ENCODE peak calls at places on chromosomes 3 and 15, in five cellular contexts. V, L, P, W and S are unnamed samples.

GRCh38 chr3:47283596-47284364 is 1.0 kb downstream of the KLHL18 start:
- DNase-seq in P (no peak), W (no peak), V (peak; percentile 12), L (no peak), S (no peak)

GRCh38 chr3:38603731-38604131 is 45.8 kb downstream of the SCN5A start:
- DNase-seq in P (no peak), V (no peak), W (no peak), L (no peak), S (no peak)

GRCh38 chr3:71258526-71258925 is 325.0 kb downstream of the FOXP1 start:
- DNase-seq in L (no peak), P (no peak), W (no peak), V (no peak), S (no peak)

GRCh38 chr15:89356634-89357298 is 22.1 kb upstream of the POLG start:
- DNase-seq in P (no peak), V (peak; percentile 26), L (no peak), W (no peak), S (peak; percentile 39)

GRCh38 chr15:78668987-78669386 is 28.0 kb upstream of the CHRNB4 start:
- DNase-seq in V (no peak), P (no peak), L (no peak), W (no peak), S (no peak)

GRCh38 chr3:141807277-141808038 is 44.2 kb downstream of the GRK7 start:
- DNase-seq in L (no peak), V (no peak), P (no peak), W (no peak), S (no peak)

GRCh38 chr3:45321607-45322391 is 66.6 kb upstream of the LARS2 start:
- DNase-seq in P (no peak), V (no peak), L (no peak), W (no peak), S (no peak)

GRCh38 chr3:135261916-135262315 is 466.9 kb downstream of the EPHB1 start:
- DNase-seq in L (no peak), V (no peak), W (no peak), P (no peak), S (no peak)

GRCh38 chr3:40649346-40649745 is 124.6 kb downstream of the ZNF621 start:
- DNase-seq in L (no peak), V (no peak), P (no peak), W (no peak), S (no peak)

GRCh38 chr15:82742134-82742533 is 32.5 kb upstream of the AP3B2 start:
- DNase-seq in V (no peak), L (no peak), W (no peak), P (no peak), S (no peak)

GRCh38 chr15:101049856-101050646 is 130.9 kb downstream of the LRRK1 start:
- DNase-seq in V (no peak), P (no peak), W (peak; percentile 37), L (no peak), S (no peak)

GRCh38 chr3:36924748-36925521 is 19.9 kb downstream of the TRANK1 start:
- DNase-seq in V (no peak), P (no peak), W (no peak), L (no peak), S (no peak)

GRCh38 chr15:31145271-31145911 is 43.9 kb upstream of the TRPM1 start:
- DNase-seq in L (no peak), P (peak; percentile 24), W (no peak), V (no peak), S (no peak)

GRCh38 chr15:28128036-28128435 is 28.9 kb upstream of the OCA2 start:
- DNase-seq in V (peak; percentile 25), L (no peak), P (no peak), W (no peak), S (no peak)

GRCh38 chr3:52405601-52406115 is 39.2 kb downstream of the SEMA3G start:
- DNase-seq in L (no peak), V (no peak), P (no peak), W (no peak), S (no peak)

GRCh38 chr15:60399931-60400330 is 2.1 kb upstream of the ANXA2 start:
- DNase-seq in V (no peak), W (no peak), L (no peak), P (no peak), S (peak; percentile 80)
- H3K4me3 ChIP-seq in V (no peak overlapping the region), W (no peak overlapping the region), L (no peak overlapping the region), P (no peak overlapping the region), S (no peak overlapping the region)

GRCh38 chr15:40103864-40104271 is 4.8 kb downstream of the BMF start:
- DNase-seq in L (no peak), W (no peak), V (no peak), P (no peak), S (no peak)
- H3K4me3 ChIP-seq in L (no peak overlapping the region), W (no peak overlapping the region), V (no peak overlapping the region), P (no peak overlapping the region), S (no peak overlapping the region)

GRCh38 chr15:42035362-42035761 is 14.5 kb upstream of the PLA2G4E start:
- DNase-seq in W (peak; percentile 28), L (no peak), V (no peak), P (no peak), S (no peak)
- H3K4me3 ChIP-seq in W (no peak overlapping the region), L (no peak overlapping the region), V (no peak overlapping the region), P (no peak overlapping the region), S (no peak overlapping the region)

DNA sequence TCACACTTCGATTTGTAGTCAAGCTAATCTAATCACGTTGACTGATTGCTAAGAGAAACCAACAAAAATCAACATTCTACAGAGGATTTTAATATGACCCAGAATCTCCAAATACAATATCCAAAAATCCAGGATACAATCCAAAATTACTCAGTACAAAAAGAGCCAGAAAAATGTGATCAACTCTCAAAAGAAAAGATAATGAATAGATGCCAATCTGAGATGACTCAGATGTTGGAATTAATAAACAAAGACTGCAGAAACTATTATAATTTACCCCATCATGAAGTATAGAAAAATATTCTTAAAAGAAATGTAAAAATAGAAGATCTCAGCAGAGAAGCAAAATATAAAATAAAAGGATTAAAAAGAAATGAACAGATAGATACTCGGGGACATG is 22.3 kb downstream of the HACL1 start:
- DNase-seq in L (no peak), P (no peak), W (no peak), V (no peak), S (no peak)
- H3K4me3 ChIP-seq in L (no peak overlapping the region), P (no peak overlapping the region), W (no peak overlapping the region), V (no peak overlapping the region), S (no peak overlapping the region)

GRCh38 chr3:153746211-153746610 is 375.0 kb upstream of the ARHGEF26 start:
- DNase-seq in P (no peak), V (no peak), L (no peak), W (no peak), S (no peak)
- H3K4me3 ChIP-seq in P (no peak overlapping the region), V (no peak overlapping the region), L (no peak overlapping the region), W (no peak overlapping the region), S (no peak overlapping the region)

GRCh38 chr3:42189746-42190145 is 76.2 kb downstream of the CCK start:
- DNase-seq in V (no peak), L (no peak), W (no peak), P (no peak), S (no peak)
- H3K4me3 ChIP-seq in V (no peak overlapping the region), L (no peak overlapping the region), W (no peak overlapping the region), P (no peak overlapping the region), S (no peak overlapping the region)